ENCODE peak calls at places on chromosomes 7 and 10, in eight cellular contexts. J, E, Y, Z, P, N, A and H are unnamed samples.

GRCh38 chr7:25564980-25565379 is 336.7 kb upstream of the NPVF start:
- DNase-seq in J (no peak), E (no peak), Y (no peak), Z (no peak), P (no peak), N (peak), A (no peak), H (no peak)

GRCh38 chr7:12729112-12729511 is 41.7 kb downstream of the ARL4A start:
- DNase-seq in J (no peak), E (no peak), Y (peak), Z (peak), P (peak), N (peak), A (no peak), H (no peak)

GRCh38 chr7:151566897-151567320 is 47.2 kb upstream of the RHEB start:
- DNase-seq in J (no peak), E (no peak), Y (peak), Z (no peak), P (no peak), N (peak), A (no peak), H (no peak)

GRCh38 chr7:101519324-101520017 is 109.6 kb downstream of the MYL10 start:
- DNase-seq in J (no peak), E (no peak), Y (peak), Z (no peak), P (no peak), N (peak), A (no peak), H (no peak)

GRCh38 chr7:137648166-137648565 is 198.6 kb downstream of the DGKI start:
- DNase-seq in J (no peak), E (no peak), Y (no peak), Z (no peak), P (no peak), N (no peak), A (no peak), H (no peak)

GRCh38 chr7:13801669-13802068 is 187.8 kb downstream of the ETV1 start:
- DNase-seq in J (no peak), E (no peak), Y (no peak), Z (no peak), P (no peak), N (no peak), A (no peak), H (no peak)

GRCh38 chr7:151716339-151716722 is 160.6 kb downstream of the PRKAG2 start:
- DNase-seq in J (no peak), E (no peak), Y (no peak), Z (no peak), P (no peak), N (no peak), A (no peak), H (no peak)

GRCh38 chr7:123624527-123625183 is 23.0 kb downstream of the ASB15 start:
- DNase-seq in J (peak), E (peak), Y (no peak), Z (no peak), P (peak), N (no peak), A (peak), H (peak)

GRCh38 chr7:158431941-158432347 is 155.7 kb downstream of the PTPRN2 start:
- DNase-seq in J (no peak), E (no peak), Y (peak), Z (no peak), P (no peak), N (peak), A (no peak), H (no peak)

GRCh38 chr10:11638055-11638698 is 26.7 kb upstream of the USP6NL start:
- DNase-seq in J (no peak), E (no peak), Y (no peak), Z (no peak), P (no peak), N (no peak), A (no peak), H (no peak)

GRCh38 chr10:97079454-97079853 is 106.3 kb downstream of the SLIT1 start:
- DNase-seq in J (no peak), E (no peak), Y (no peak), Z (no peak), P (no peak), N (no peak), A (no peak), H (no peak)

GRCh38 chr7:149196151-149196704 is 882 bp downstream of the ZNF282 start:
- DNase-seq in J (peak), E (no peak), Y (no peak), Z (no peak), P (peak), N (peak), A (no peak), H (no peak)